ENCODE peak calls at places on chromosomes 16 and 17, in four cellular contexts. W is IMR-90, F is left ventricle myocardium inferior, V is mammary epithelial cell. N is an unnamed sample.

GRCh38 chr17:75848523-75849303 is 4.5 kb upstream of the UNC13D start:
- DNase-seq in V (peak), W (peak), F (peak), N (peak)

GRCh38 chr16:1331712-1332617 is 1.5 kb upstream of the BAIAP3 start:
- DNase-seq in V (peak), F (peak), W (peak), N (no peak)

GRCh38 chr17:49980703-49981197 is 11.8 kb downstream of the DLX4 start:
- DNase-seq in F (no peak), W (no peak), V (peak), N (no peak)

GRCh38 chr16:89909777-89910716 is 8.6 kb upstream of the MC1R start:
- DNase-seq in V (peak), W (peak), F (peak), N (peak)

GRCh38 chr16:88809068-88809675 is 2.6 kb downstream of the APRT start:
- DNase-seq in F (no peak), W (no peak), V (no peak), N (no peak)

GRCh38 chr16:17828012-17828411 is 357.3 kb upstream of the XYLT1 start:
- DNase-seq in V (peak), F (no peak), W (peak), N (no peak)

GRCh38 chr16:81687183-81687456 is 92.0 kb upstream of the PLCG2 start:
- DNase-seq in W (no peak), V (no peak), F (no peak), N (no peak)

GRCh38 chr17:30299000-30299399 is 7.3 kb upstream of the BLMH start:
- DNase-seq in F (no peak), V (no peak), W (peak), N (no peak)

GRCh38 chr16:11379420-11379819 is 34.2 kb downstream of the RMI2 start:
- DNase-seq in V (peak), F (no peak), W (peak), N (no peak)

GRCh38 chr16:89643769-89644300 is 13.7 kb downstream of the CHMP1A start:
- DNase-seq in F (no peak), W (no peak), V (no peak), N (no peak)

GRCh38 chr17:6209829-6210228 is 139.7 kb downstream of the WSCD1 start:
- DNase-seq in F (no peak), W (no peak), V (no peak), N (no peak)

GRCh38 chr16:81737885-81738536 is 41.1 kb upstream of the PLCG2 start:
- DNase-seq in V (peak), W (peak), F (peak), N (peak)

GRCh38 chr16:9867176-9867575 is 315.1 kb downstream of the GRIN2A start:
- DNase-seq in V (no peak), W (no peak), F (no peak), N (no peak)

GRCh38 chr17:4739122-4740024 is at the start of the genes CXCL16 and ZMYND15:
- DNase-seq in W (no peak), F (peak), V (peak), N (no peak)

GRCh38 chr17:72996791-72997190 is 95.7 kb downstream of the SLC39A11 start:
- DNase-seq in V (no peak), F (no peak), W (no peak), N (no peak)

GRCh38 chr17:75506134-75506533 is 9.2 kb downstream of the CASKIN2 start:
- DNase-seq in V (no peak), W (no peak), F (no peak), N (no peak)

GRCh38 chr16:72371307-72372081 is 199.5 kb upstream of the PMFBP1 start:
- DNase-seq in W (peak), V (peak), F (no peak), N (no peak)

GRCh38 chr16:87201052-87201451 is 116.1 kb downstream of the C16orf95 start:
- DNase-seq in W (peak), F (peak), V (peak), N (peak)

GRCh38 chr17:3695129-3695722 is 729 bp downstream of the P2RX5 start:
- DNase-seq in F (peak), V (no peak), W (no peak), N (no peak)

GRCh38 chr17:66403846-66404597 is 101.6 kb downstream of the PRKCA start:
- DNase-seq in V (no peak), W (peak), F (no peak), N (no peak)

GRCh38 chr16:84918006-84918909 is 93.1 kb downstream of the ZDHHC7 start:
- DNase-seq in W (no peak), F (no peak), V (no peak), N (no peak)

GRCh38 chr17:83145831-83146230 is 66.4 kb downstream of the METRNL start:
- DNase-seq in F (no peak), W (no peak), V (no peak), N (no peak)

GRCh38 chr16:20878682-20879147 is 21.4 kb downstream of the DCUN1D3 start:
- DNase-seq in V (no peak), F (no peak), W (no peak), N (no peak)

GRCh38 chr16:371729-372521 is 1.6 kb upstream of the MRPL28 start:
- DNase-seq in F (no peak), V (no peak), W (no peak), N (no peak)

GRCh38 chr16:3938843-3939624 is 58.5 kb upstream of the CREBBP start:
- DNase-seq in W (peak), V (no peak), F (peak), N (no peak)

GRCh38 chr17:725084-725483 is 7.3 kb upstream of the TLCD3A start:
- DNase-seq in V (no peak), F (no peak), W (no peak), N (no peak)

GRCh38 chr16:55292491-55292890 is 31.5 kb upstream of the IRX6 start:
- DNase-seq in W (no peak), F (no peak), V (no peak), N (no peak)

GRCh38 chr16:49128740-49129139 is 152.9 kb downstream of the CBLN1 start:
- DNase-seq in V (no peak), W (no peak), F (no peak), N (no peak)

GRCh38 chr16:22358000-22358399 is 16.4 kb downstream of the CDR2 start:
- DNase-seq in F (no peak), W (no peak), V (no peak), N (no peak)

GRCh38 chr17:40485851-40486512 is 15.4 kb downstream of the TNS4 start:
- DNase-seq in W (peak), F (no peak), V (peak), N (peak)

GRCh38 chr17:66580178-66580577 is 254.7 kb upstream of the CACNG5 start:
- DNase-seq in F (peak), W (peak), V (no peak), N (no peak)

GRCh38 chr17:21373696-21374454 is 2.3 kb upstream of the KCNJ12 start:
- DNase-seq in V (no peak), W (no peak), F (no peak), N (no peak)

GRCh38 chr16:48054881-48055601 is 100.8 kb downstream of the ABCC12 start:
- DNase-seq in V (peak), W (peak), F (no peak), N (no peak)

GRCh38 chr16:1002399-1003161 is 21.0 kb downstream of the SOX8 start:
- DNase-seq in V (peak), W (peak), F (no peak), N (peak)

GRCh38 chr16:29977063-29977462 is 3.4 kb downstream of the TAOK2 start:
- DNase-seq in F (peak), V (no peak), W (no peak), N (no peak)
- H3K4me3 ChIP-seq in F (peak), V (no peak), W (no peak), N (no peak)

DNA sequence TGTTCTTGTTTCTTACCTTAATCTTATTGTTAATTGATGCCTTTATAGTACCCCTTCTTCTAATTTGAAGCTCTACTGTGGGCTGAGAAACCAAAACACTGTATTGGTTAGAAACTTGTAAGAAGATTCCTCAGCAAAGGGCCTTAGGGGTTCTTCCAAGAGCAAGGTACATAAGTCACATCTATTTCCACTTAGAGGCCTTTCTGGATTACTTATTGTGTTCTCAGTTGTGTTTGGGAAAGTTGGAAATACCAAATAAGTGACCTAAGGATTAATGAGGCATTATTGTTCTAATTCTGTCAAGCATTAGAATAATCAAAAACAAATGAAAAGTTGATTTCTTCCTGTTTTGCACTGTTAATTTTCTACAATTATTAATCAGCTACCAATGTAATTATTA is 85.8 kb downstream of the SKAP1 start:
- DNase-seq in W (no peak), V (no peak), F (no peak), N (no peak)
- H3K27ac ChIP-seq in W (no peak), V (no peak), F (no peak), N (no peak)

GRCh38 chr16:78375055-78375679 is 275.7 kb downstream of the WWOX start:
- DNase-seq in V (no peak), W (no peak), F (peak), N (no peak)

GRCh38 chr16:78372302-78372701 is 272.8 kb downstream of the WWOX start:
- DNase-seq in F (no peak), V (no peak), W (no peak), N (no peak)

GRCh38 chr16:78381060-78381459 is 281.6 kb downstream of the WWOX start:
- DNase-seq in V (no peak), W (no peak), F (no peak), N (no peak)

GRCh38 chr16:78376452-78376851 is 277.0 kb downstream of the WWOX start:
- DNase-seq in V (no peak), W (no peak), F (no peak), N (no peak)

GRCh38 chr16:78377312-78377711 is 277.9 kb downstream of the WWOX start:
- DNase-seq in W (no peak), F (no peak), V (no peak), N (no peak)
- H3K4me3 ChIP-seq in W (no peak), F (no peak), V (no peak), N (no peak)

DNA sequence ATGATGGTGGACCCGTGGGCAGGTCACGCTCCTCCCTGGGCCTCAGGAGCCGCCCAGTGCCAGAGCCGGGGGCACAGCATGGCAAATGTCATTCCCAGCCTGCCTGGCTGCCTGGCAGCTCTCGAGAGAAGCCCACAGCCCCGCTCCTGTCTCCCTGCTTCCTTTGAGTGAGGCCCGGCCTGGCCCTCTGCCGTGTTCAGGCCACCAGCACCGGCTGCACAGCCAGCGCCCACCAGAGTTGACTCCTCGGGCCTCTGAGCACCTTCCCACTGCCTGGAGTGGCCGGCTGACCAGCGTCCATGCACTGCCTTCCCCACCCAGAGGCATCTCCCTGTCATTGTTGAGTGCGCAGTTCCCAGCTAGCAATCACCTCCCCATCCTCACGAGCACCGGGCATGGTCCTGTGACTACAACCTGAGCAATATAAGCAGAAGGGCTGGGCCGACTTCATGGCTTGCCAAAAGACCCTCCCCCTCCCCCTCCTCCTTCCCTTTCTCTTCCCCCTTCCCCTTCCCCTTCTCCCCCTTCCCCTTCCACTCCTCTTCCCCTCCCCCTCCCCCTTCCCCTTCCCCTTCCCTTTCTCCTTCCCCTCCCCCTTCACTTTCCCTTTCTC is 11.9 kb upstream of the SLC38A10 start:
- DNase-seq in V (no peak), F (no peak), W (no peak), N (no peak)
- H3K27ac ChIP-seq in V (no peak), F (no peak), W (no peak), N (no peak)

GRCh38 chr17:38672788-38673713 is 1.7 kb downstream of the EPOP start:
- DNase-seq in V (no peak), F (no peak), W (no peak), N (no peak)
- H3K4me3 ChIP-seq in V (no peak), F (peak), W (no peak), N (no peak)

GRCh38 chr17:13593021-13593751 is 8.5 kb downstream of the HS3ST3A1 start:
- DNase-seq in V (no peak), F (no peak), W (no peak), N (no peak)

GRCh38 chr17:13592427-13592826 is 9.3 kb downstream of the HS3ST3A1 start:
- DNase-seq in F (no peak), V (no peak), W (peak), N (no peak)

GRCh38 chr17:13589658-13590057 is 12.1 kb downstream of the HS3ST3A1 start:
- DNase-seq in W (no peak), F (no peak), V (no peak), N (no peak)

GRCh38 chr17:13587487-13588338 is 14.0 kb downstream of the HS3ST3A1 start:
- DNase-seq in V (no peak), W (peak), F (no peak), N (no peak)

GRCh38 chr17:13590441-13590840 is 11.3 kb downstream of the HS3ST3A1 start:
- DNase-seq in F (no peak), W (peak), V (no peak), N (no peak)
- H3K27ac ChIP-seq in F (no peak), W (peak), V (no peak), N (no peak)

DNA sequence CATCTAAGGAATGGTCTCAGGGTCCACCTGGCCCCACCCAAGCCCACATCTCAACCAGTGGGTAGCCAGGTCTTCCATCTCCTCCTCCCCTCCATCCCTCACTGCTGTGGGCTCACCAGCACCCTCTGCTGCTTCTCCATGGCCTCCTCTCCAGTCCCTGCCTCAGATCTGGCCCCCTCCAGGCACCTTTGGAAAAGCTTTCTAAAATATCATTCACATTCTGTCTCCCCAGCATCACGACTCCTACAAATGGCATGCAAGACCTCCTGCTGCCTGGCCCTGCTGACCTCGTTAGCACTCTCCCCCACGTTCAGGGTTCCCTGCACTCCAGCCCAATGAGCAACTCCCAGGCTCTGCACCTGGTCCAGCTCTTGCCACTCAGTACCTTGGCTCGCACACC is 13.7 kb downstream of the GLP2R start:
- DNase-seq in F (no peak), W (peak), V (no peak), N (no peak)
- H3K4me3 ChIP-seq in F (no peak), W (no peak), V (no peak), N (no peak)

GRCh38 chr17:9002610-9003354 is 18.5 kb upstream of the NTN1 start:
- DNase-seq in V (peak), W (no peak), F (peak), N (no peak)
- H3K27ac ChIP-seq in V (no peak), W (no peak), F (no peak), N (no peak)

GRCh38 chr17:42155614-42156045 is 841 bp upstream of the RAB5C start:
- DNase-seq in F (no peak), V (no peak), W (no peak), N (no peak)
- H3K4me3 ChIP-seq in F (peak), V (peak), W (peak), N (peak)

GRCh38 chr16:67928561-67929364 is 2.9 kb downstream of the CTRL start:
- DNase-seq in V (peak), F (peak), W (peak), N (peak)
- H3K27ac ChIP-seq in V (no peak), F (no peak), W (no peak), N (no peak)